ENCODE peak calls at places on chromosomes 13 and 19, in nine cellular contexts. I, P, Q, T, E, N, Y, R and G are unnamed samples.

GRCh38 chr19:13207237-13208130 is 57.3 kb downstream of the IER2 start:
- DNase-seq in E (no peak), N (no peak), T (no peak), I (no peak), R (no peak), Q (no peak), Y (no peak), P (no peak), G (peak)

GRCh38 chr13:80529734-80530133 is 188.8 kb upstream of the SPRY2 start:
- DNase-seq in Y (no peak), I (no peak), E (no peak), Q (no peak), P (no peak), N (no peak), R (peak), T (no peak), G (no peak)

GRCh38 chr13:110107568-110108347 is 199.2 kb downstream of the COL4A1 start:
- DNase-seq in T (no peak), Y (no peak), N (no peak), E (no peak), R (no peak), Q (no peak), I (no peak), P (no peak), G (no peak)

GRCh38 chr19:2986951-2987491 is 9.7 kb downstream of the TLE6 start:
- DNase-seq in Y (no peak), Q (no peak), E (no peak), I (no peak), N (no peak), P (no peak), R (no peak), T (no peak), G (no peak)

GRCh38 chr19:50333235-50333736 is 4.1 kb upstream of the KCNC3 start:
- DNase-seq in R (no peak), E (peak), Q (peak), N (peak), I (peak), P (peak), Y (peak), T (peak), G (peak)

GRCh38 chr13:51560336-51560735 is 23.9 kb upstream of the WDFY2 start:
- DNase-seq in N (no peak), E (no peak), P (no peak), T (no peak), Q (no peak), R (no peak), Y (no peak), I (no peak), G (peak)

GRCh38 chr13:42420304-42420703 is 148.4 kb downstream of the AKAP11 start:
- DNase-seq in I (no peak), R (no peak), P (no peak), E (no peak), Q (no peak), N (no peak), T (no peak), Y (no peak), G (no peak)

GRCh38 chr19:15180451-15181390 is 20.1 kb downstream of the NOTCH3 start:
- DNase-seq in P (no peak), T (no peak), E (no peak), Q (no peak), N (no peak), I (no peak), R (no peak), Y (no peak), G (no peak)

GRCh38 chr19:11096210-11096841 is 7.1 kb downstream of the LDLR start:
- DNase-seq in Y (peak), T (no peak), N (no peak), E (no peak), R (peak), Q (no peak), P (peak), I (no peak), G (no peak)

GRCh38 chr13:91520952-91521351 is 122.5 kb downstream of the GPC5 start:
- DNase-seq in I (no peak), P (no peak), E (no peak), Y (no peak), T (no peak), R (no peak), Q (no peak), N (no peak), G (no peak)

GRCh38 chr19:8526345-8527062 is 12.5 kb upstream of the ZNF414 start:
- DNase-seq in T (peak), Q (peak), I (no peak), N (peak), E (no peak), P (peak), R (peak), Y (no peak), G (no peak)

GRCh38 chr19:47095707-47096704 is 17.6 kb downstream of the ZC3H4 start:
- DNase-seq in R (peak), T (no peak), N (no peak), E (no peak), P (peak), I (no peak), Q (no peak), Y (no peak), G (peak)

GRCh38 chr13:28322256-28322895 is 172.6 kb downstream of the FLT1 start:
- DNase-seq in I (no peak), P (peak), T (no peak), E (no peak), Y (no peak), R (no peak), N (no peak), Q (no peak), G (no peak)

GRCh38 chr13:41459754-41460111 is 2.4 kb downstream of the RGCC start:
- DNase-seq in T (no peak), I (no peak), N (no peak), Y (no peak), R (no peak), Q (no peak), E (no peak), P (no peak), G (no peak)

GRCh38 chr13:81872581-81872980 is 1531.7 kb upstream of the SPRY2 start:
- DNase-seq in E (no peak), N (no peak), Y (no peak), P (no peak), Q (no peak), T (no peak), R (peak), I (no peak), G (peak)